ENCODE peak calls at places on chromosomes 5 and 9, in nine cellular contexts. U, K, O, A, L, Y, J, G and N are unnamed samples.

GRCh38 chr5:78757269-78758053 is 108.9 kb upstream of the LHFPL2 start:
- DNase-seq in O (peak), A (no peak), J (peak), G (peak), K (no peak), Y (no peak), L (no peak), U (no peak), N (peak)

GRCh38 chr5:1317921-1318565 is 23.2 kb upstream of the TERT start:
- DNase-seq in L (no peak), Y (no peak), U (no peak), G (no peak), O (no peak), A (no peak), J (no peak), K (no peak), N (no peak)

GRCh38 chr5:101860563-101860962 is 435.5 kb downstream of the SLCO4C1 start:
- DNase-seq in K (no peak), O (no peak), U (no peak), Y (no peak), J (no peak), A (no peak), L (no peak), G (no peak), N (no peak)

GRCh38 chr9:107734231-107735014 is 244.9 kb upstream of the KLF4 start:
- DNase-seq in A (no peak), U (no peak), K (peak), G (peak), J (peak), O (peak), L (no peak), Y (no peak), N (peak)

GRCh38 chr9:5442400-5443011 is 4.8 kb upstream of the PLGRKT start:
- DNase-seq in Y (peak), O (peak), G (no peak), J (peak), K (peak), A (no peak), L (no peak), U (no peak), N (peak)

GRCh38 chr5:16863380-16864007 is 72.6 kb downstream of the MYO10 start:
- DNase-seq in A (no peak), J (no peak), U (no peak), L (no peak), O (no peak), K (no peak), Y (no peak), G (no peak), N (no peak)

GRCh38 chr5:78447775-78448424 is 87.5 kb downstream of the SCAMP1 start:
- DNase-seq in G (no peak), K (no peak), A (no peak), U (no peak), J (no peak), L (no peak), O (no peak), Y (no peak), N (no peak)

GRCh38 chr9:16526380-16526779 is 344.1 kb downstream of the BNC2 start:
- DNase-seq in O (no peak), G (peak), Y (no peak), A (no peak), J (peak), L (no peak), K (no peak), U (no peak), N (peak)

GRCh38 chr9:4530375-4530774 is 40.1 kb downstream of the SLC1A1 start:
- DNase-seq in U (no peak), Y (no peak), G (peak), J (no peak), K (no peak), L (no peak), A (no peak), O (no peak), N (peak)

GRCh38 chr5:23221838-23222237 is 285.6 kb upstream of the PRDM9 start:
- DNase-seq in O (no peak), A (no peak), L (no peak), G (no peak), Y (no peak), J (no peak), K (no peak), U (no peak), N (no peak)

GRCh38 chr9:18666987-18667772 is 193.2 kb downstream of the ADAMTSL1 start:
- DNase-seq in G (no peak), U (no peak), K (no peak), L (no peak), O (peak), Y (no peak), J (peak), A (no peak), N (no peak)

GRCh38 chr5:132052520-132052919 is 7.9 kb upstream of the IL3 start:
- DNase-seq in U (no peak), L (no peak), A (no peak), O (no peak), J (no peak), G (no peak), K (no peak), Y (no peak), N (no peak)

GRCh38 chr9:135051316-135052038 is 36.0 kb upstream of the OLFM1 start:
- DNase-seq in K (no peak), A (no peak), J (no peak), L (no peak), O (no peak), U (no peak), Y (no peak), G (no peak), N (no peak)

GRCh38 chr5:134510970-134511795 is 14.3 kb upstream of the JADE2 start:
- DNase-seq in L (no peak), Y (peak), J (peak), G (peak), K (no peak), U (no peak), O (no peak), A (no peak), N (no peak)

GRCh38 chr5:10018670-10019069 is 231.0 kb downstream of the ATPSCKMT start:
- DNase-seq in Y (no peak), G (peak), J (peak), O (peak), K (peak), L (no peak), A (no peak), U (no peak), N (peak)

GRCh38 chr5:34735436-34736426 is 79.6 kb downstream of the RAI14 start:
- DNase-seq in A (no peak), U (no peak), J (peak), G (peak), K (no peak), L (no peak), Y (no peak), O (peak), N (peak)

GRCh38 chr9:110582156-110582555 is 2.6 kb upstream of the SVEP1 start:
- DNase-seq in K (no peak), Y (no peak), O (no peak), L (no peak), G (no peak), J (no peak), U (no peak), A (no peak), N (no peak)

GRCh38 chr5:169494383-169495251 is 89.0 kb upstream of the SPDL1 start:
- DNase-seq in L (no peak), U (no peak), A (no peak), G (no peak), J (no peak), K (no peak), O (no peak), Y (no peak), N (no peak)